ENCODE peak calls at places on chromosomes 2 and 18, in seven cellular contexts. G is mucosa of descending colon, I is foreskin fibroblast, Y is kidney, S is A549, J is GM23338, P is keratinocyte. M is an unnamed sample.
A peak's percentile ranks its signal among the peaks of the same experiment; 100 is the strongest.

GRCh38 chr2:5176764-5177163 is 515.4 kb upstream of the SOX11 start:
- DNase-seq in J (no peak), P (no peak), S (no peak), G (no peak), Y (no peak), I (no peak), M (no peak)

GRCh38 chr2:213959589-213959988 is 451.3 kb upstream of the VWC2L start:
- DNase-seq in Y (no peak), J (no peak), S (no peak), G (no peak), I (no peak), P (no peak), M (no peak)

GRCh38 chr2:187577310-187577709 is 23.1 kb upstream of the TFPI start:
- DNase-seq in Y (no peak), I (no peak), P (no peak), G (no peak), J (peak; percentile 56), S (no peak), M (no peak)

GRCh38 chr18:34297287-34297686 is 72.6 kb upstream of the NOL4 start:
- DNase-seq in J (no peak), G (no peak), P (no peak), Y (no peak), S (no peak), I (no peak), M (no peak)

GRCh38 chr2:39494784-39495251 is 57.7 kb upstream of the MAP4K3 start:
- DNase-seq in S (peak; percentile 64), Y (no peak), G (no peak), P (no peak), J (peak; percentile 51), I (peak; percentile 98), M (peak; percentile 30)

GRCh38 chr2:143575340-143575739 is 446.1 kb downstream of the ARHGAP15 start:
- DNase-seq in J (peak; percentile 61), Y (no peak), P (no peak), S (no peak), G (no peak), I (no peak), M (no peak)

GRCh38 chr2:42296226-42296625 is 64.8 kb downstream of the COX7A2L start:
- DNase-seq in P (no peak), Y (no peak), I (no peak), S (no peak), G (no peak), J (no peak), M (peak; percentile 38)

GRCh38 chr2:35314049-35314448 is 1041.5 kb upstream of the CRIM1 start:
- DNase-seq in P (no peak), S (no peak), G (no peak), Y (no peak), I (no peak), J (no peak), M (no peak)

GRCh38 chr2:45595724-45596435 is 15.2 kb downstream of the SRBD1 start:
- DNase-seq in P (no peak), Y (no peak), G (peak; percentile 38), S (no peak), I (peak; percentile 47), J (no peak), M (no peak)

GRCh38 chr2:27407798-27408491 is 1.4 kb downstream of the PPM1G start:
- DNase-seq in S (peak; percentile 75), P (no peak), J (peak; percentile 94), Y (no peak), I (peak; percentile 38), G (peak; percentile 65), M (peak; percentile 31)
- TF ChIP-seq CTCF in S (peak; percentile 74), P (peak; percentile 56), J (peak; percentile 70), Y (peak; percentile 57), I (peak; percentile 43), G (no peak), M (peak; percentile 7)

GRCh38 chr2:218997730-218998129 is 4.5 kb upstream of the CRYBA2 start:
- DNase-seq in Y (no peak), G (no peak), P (no peak), J (no peak), I (no peak), S (no peak), M (no peak)
- TF ChIP-seq CTCF in Y (no peak), G (no peak), P (no peak), J (no peak), I (no peak), S (no peak), M (no peak)

GRCh38 chr2:27023740-27024139 is 9.0 kb upstream of the TMEM214 start:
- DNase-seq in Y (no peak), S (no peak), I (no peak), P (no peak), J (no peak), G (no peak), M (no peak)

GRCh38 chr2:27024812-27025211 is 8.0 kb upstream of the TMEM214 start:
- DNase-seq in J (peak; percentile 64), Y (no peak), P (no peak), G (no peak), I (no peak), S (no peak), M (no peak)

GRCh38 chr2:27025281-27025800 is 7.4 kb upstream of the TMEM214 start:
- DNase-seq in Y (no peak), P (no peak), G (no peak), J (no peak), S (no peak), I (no peak), M (no peak)

GRCh38 chr2:27025861-27026851 is 6.6 kb upstream of the TMEM214 start:
- DNase-seq in P (no peak), I (no peak), G (no peak), S (no peak), Y (no peak), J (no peak), M (no peak)

GRCh38 chr2:27024188-27024587 is 8.6 kb upstream of the TMEM214 start:
- DNase-seq in J (peak; percentile 90), P (no peak), Y (no peak), I (no peak), S (peak; percentile 50), G (no peak), M (no peak)
- TF ChIP-seq CTCF in J (peak; percentile 77), P (no peak), Y (no peak), I (no peak), S (peak; percentile 40), G (no peak), M (no peak)

DNA sequence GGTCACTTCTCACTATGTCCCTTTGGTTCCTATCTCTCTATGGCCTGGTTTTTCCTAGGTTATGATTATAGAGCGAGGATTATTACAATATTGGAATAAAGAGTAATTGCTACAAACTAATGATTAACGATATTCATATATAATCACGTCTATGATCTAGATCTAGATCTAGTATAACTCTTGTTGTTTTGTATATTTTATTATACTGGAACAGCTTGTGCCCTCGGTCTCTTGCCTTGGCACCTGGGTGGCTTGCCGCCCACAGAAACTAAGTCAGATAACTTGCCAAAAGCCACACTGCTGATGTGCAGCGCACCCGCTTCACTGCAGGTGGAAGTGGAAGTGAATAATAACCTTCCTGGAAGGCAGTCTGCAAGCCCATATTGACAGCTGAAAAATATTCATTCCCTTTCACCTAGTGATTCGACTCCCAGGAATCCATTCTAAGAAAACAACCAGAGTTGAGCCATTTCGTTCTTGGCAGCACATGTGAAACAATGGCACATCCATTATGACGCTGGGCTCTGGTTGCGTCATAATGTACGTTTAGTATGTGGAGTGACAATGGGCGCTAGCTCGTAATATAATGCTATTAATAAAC is 725 bp upstream of the ANKRD53 start:
- DNase-seq in I (peak; percentile 92), G (peak; percentile 27), J (peak; percentile 15), Y (no peak), S (no peak), P (peak; percentile 59), M (no peak)
- TF ChIP-seq CTCF in I (no peak), G (no peak), J (no peak), Y (no peak), S (no peak), P (no peak), M (no peak)

DNA sequence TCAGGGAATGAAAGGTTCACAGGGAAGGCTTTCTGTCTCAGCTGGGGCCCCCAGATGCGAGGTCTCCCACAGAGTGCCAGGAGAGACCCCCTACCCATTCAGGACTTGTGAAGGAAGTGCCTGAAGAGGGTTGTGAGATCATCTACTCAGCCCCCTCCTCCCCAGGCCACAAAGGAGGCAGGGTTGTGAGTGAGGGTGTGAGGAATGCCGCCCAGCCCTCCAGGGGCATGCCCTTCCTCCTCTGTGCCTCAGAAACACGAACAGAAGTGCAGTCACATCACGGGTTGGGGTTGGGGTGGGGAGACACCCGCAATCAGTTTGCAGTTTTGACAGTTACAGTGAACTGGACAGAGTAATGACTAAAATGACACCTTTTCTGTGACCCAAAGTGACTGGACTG is 5.0 kb downstream of the MAL start:
- DNase-seq in J (no peak), G (no peak), I (no peak), P (no peak), S (no peak), Y (peak; percentile 57), M (no peak)
- TF ChIP-seq CTCF in J (no peak), G (no peak), I (no peak), P (no peak), S (no peak), Y (no peak), M (no peak)

DNA sequence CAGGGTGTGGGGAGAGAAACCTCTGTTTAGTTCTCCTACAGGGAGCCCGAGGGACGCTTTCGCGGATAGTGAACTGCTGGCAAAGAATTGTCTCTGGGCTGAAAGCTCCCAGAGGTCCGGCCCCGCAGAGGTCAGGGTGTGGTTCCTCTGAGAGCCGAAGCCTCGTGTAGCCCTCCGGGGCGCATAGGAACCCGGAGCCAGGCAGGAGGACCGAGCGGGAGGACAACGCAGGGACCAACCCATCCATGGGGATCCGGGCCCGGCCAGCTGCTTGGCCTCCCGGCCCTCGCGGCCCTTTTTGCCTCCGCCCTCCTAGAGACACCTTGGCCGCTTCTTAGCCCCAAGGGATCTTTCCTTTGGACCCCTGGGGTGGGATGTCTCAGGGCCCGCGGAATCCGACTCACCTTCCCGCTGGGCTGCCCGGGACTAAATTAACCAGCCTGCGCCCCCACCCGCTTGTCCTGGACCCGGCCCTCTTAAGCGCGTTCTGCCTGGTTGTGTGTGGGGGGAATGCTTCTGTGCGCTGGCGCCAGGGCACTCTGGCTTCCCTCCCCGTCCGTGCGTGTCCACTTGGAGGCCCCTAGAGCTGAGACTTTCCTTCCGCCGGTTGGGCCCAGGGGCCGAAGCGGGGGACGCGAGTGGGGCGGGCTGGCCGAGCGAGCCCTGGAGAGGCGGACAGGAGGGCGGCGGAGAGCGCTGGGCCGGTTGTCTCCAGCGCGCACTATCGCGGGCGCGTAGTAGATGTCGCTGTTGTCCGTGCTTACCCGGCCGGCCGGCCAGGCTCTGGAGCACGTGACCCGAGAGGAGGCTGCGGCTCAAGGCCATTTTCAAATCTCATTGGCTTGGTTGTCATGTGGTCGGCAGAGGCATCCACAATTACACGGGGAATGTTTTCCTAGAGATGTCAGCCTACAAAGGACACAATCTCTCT is at the start of gene HOXD10:
- DNase-seq in J (peak; percentile 92), I (no peak), P (no peak), Y (peak; percentile 98), S (peak; percentile 37), G (peak; percentile 66), M (no peak)
- TF ChIP-seq CTCF in J (peak; percentile 41), I (peak; percentile 13), P (peak; percentile 19), Y (peak; percentile 52), S (no peak), G (no peak), M (no peak)

DNA sequence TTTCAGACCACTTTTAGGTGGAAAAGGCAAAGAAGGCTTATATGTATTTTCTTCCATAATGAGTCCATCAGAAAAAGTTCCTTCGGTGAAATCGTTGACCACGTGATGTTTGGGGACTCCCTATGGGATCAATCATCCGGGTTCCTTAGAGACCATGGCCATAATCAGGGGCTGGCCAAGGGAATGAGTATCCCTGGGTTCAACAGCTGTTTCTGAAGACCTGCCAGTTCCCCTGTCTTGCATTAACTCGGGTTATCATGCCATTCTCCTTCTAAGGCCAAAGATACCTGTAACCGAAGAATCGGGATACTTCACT is 18.7 kb upstream of the TMEM177 start:
- DNase-seq in G (no peak), Y (no peak), P (no peak), I (no peak), J (no peak), S (no peak), M (no peak)
- TF ChIP-seq CTCF in G (no peak), Y (no peak), P (no peak), I (no peak), J (peak; percentile 26), S (no peak), M (no peak)